ENCODE peak calls at places on chromosome 19, in four cellular contexts. P is heart right ventricle, R is AG04450, T is WERI-Rb-1. E is an unnamed sample.

GRCh38 chr19:41161903-41162302 is 31.1 kb upstream of the CYP2S1 start:
- DNase-seq in R (no peak), T (peak; percentile 13), P (no peak), E (no peak)

GRCh38 chr19:4619668-4620294 is 19.5 kb upstream of the TNFAIP8L1 start:
- DNase-seq in P (no peak), R (no peak), T (no peak), E (no peak)

GRCh38 chr19:6088677-6089063 is 21.6 kb downstream of the RFX2 start:
- DNase-seq in P (no peak), R (no peak), T (no peak), E (no peak)

GRCh38 chr19:54325631-54326030 is 12.7 kb upstream of the LILRA5 start:
- DNase-seq in P (no peak), R (no peak), T (no peak), E (no peak)

GRCh38 chr19:44738603-44739585 is 9.6 kb upstream of the BCL3 start:
- DNase-seq in P (no peak), T (no peak), R (no peak), E (no peak)

GRCh38 chr19:57190301-57190700 is 999 bp upstream of the ZNF264 start:
- DNase-seq in R (no peak), T (no peak), P (no peak), E (no peak)

GRCh38 chr19:49453757-49454248 is 778 bp downstream of the ALDH16A1 start:
- DNase-seq in P (no peak), T (no peak), R (no peak), E (no peak)

GRCh38 chr19:43625918-43626579 is 6.6 kb upstream of the ZNF428 start:
- DNase-seq in P (no peak), T (no peak), R (no peak), E (no peak)

GRCh38 chr19:6312018-6312417 is 21.4 kb downstream of the ACER1 start:
- DNase-seq in R (no peak), T (peak; percentile 57), P (no peak), E (no peak)

GRCh38 chr19:19860756-19861390 is 4.8 kb upstream of the ZNF253 start:
- DNase-seq in T (no peak), P (peak; percentile 15), R (no peak), E (no peak)

GRCh38 chr19:5040544-5041167 is 71.7 kb downstream of the KDM4B start:
- DNase-seq in P (no peak), T (no peak), R (no peak), E (no peak)

GRCh38 chr19:4456566-4456842 is 1.1 kb downstream of the UBXN6 start:
- DNase-seq in P (no peak), R (no peak), T (peak; percentile 96), E (no peak)

GRCh38 chr19:49861127-49861526 is 6.2 kb downstream of the PNKP start:
- DNase-seq in P (no peak), T (peak; percentile 34), R (no peak), E (no peak)

GRCh38 chr19:6417713-6418561 is 6.7 kb downstream of the KHSRP start:
- DNase-seq in T (peak; percentile 55), P (no peak), R (no peak), E (no peak)

GRCh38 chr19:43576479-43576878 is 878 bp downstream of the PINLYP start:
- DNase-seq in R (no peak), P (no peak), T (no peak), E (no peak)

GRCh38 chr19:12783226-12783848 is 7.9 kb upstream of the JUNB start:
- DNase-seq in T (no peak), R (no peak), P (no peak), E (no peak)

GRCh38 chr19:23310729-23311211 is 60.6 kb upstream of the ZNF724 start:
- DNase-seq in P (no peak), R (no peak), T (no peak), E (no peak)

GRCh38 chr19:15250635-15250993 is 18.4 kb upstream of the EPHX3 start:
- DNase-seq in R (no peak), P (no peak), T (no peak), E (no peak)

GRCh38 chr19:51784922-51785690 is 9.9 kb upstream of the FPR3 start:
- DNase-seq in P (peak; percentile 66), T (no peak), R (no peak), E (peak; percentile 82)

GRCh38 chr19:45515081-45515624 is 7.9 kb downstream of the VASP start:
- DNase-seq in P (peak; percentile 65), T (no peak), R (no peak), E (no peak)

GRCh38 chr19:6108721-6109633 is 1.3 kb downstream of the RFX2 start:
- DNase-seq in R (no peak), T (no peak), P (peak; percentile 85), E (peak; percentile 88)

GRCh38 chr19:14758816-14759215 is 19.5 kb downstream of the ADGRE2 start:
- DNase-seq in R (no peak), T (no peak), P (no peak), E (no peak)

GRCh38 chr19:16285769-16286564 is 38.7 kb upstream of the KLF2 start:
- DNase-seq in R (no peak), T (no peak), P (peak; percentile 39), E (no peak)

GRCh38 chr19:4811328-4812131 is 20.0 kb downstream of the TICAM1 start:
- DNase-seq in R (no peak), T (peak; percentile 89), P (peak; percentile 80), E (peak; percentile 88)

GRCh38 chr19:13839193-13839937 is 37.6 kb upstream of the NANOS3 start:
- DNase-seq in T (no peak), P (peak; percentile 94), R (no peak), E (peak; percentile 97)

GRCh38 chr19:18202759-18203407 is 959 bp downstream of the RAB3A start:
- DNase-seq in P (peak; percentile 24), R (no peak), T (peak; percentile 51), E (no peak)

GRCh38 chr19:6041071-6041470 is 63.1 kb upstream of the RANBP3 start:
- DNase-seq in R (no peak), P (no peak), T (no peak), E (peak; percentile 55)

GRCh38 chr19:50511069-50511822 is at the start of gene JOSD2:
- DNase-seq in T (peak; percentile 99), P (peak; percentile 98), R (peak; percentile 98), E (peak; percentile 99)

GRCh38 chr19:31140717-31141116 is 208.5 kb downstream of the TSHZ3 start:
- DNase-seq in P (no peak), T (no peak), R (no peak), E (no peak)

GRCh38 chr19:35717665-35718344 is at the start of gene KMT2B:
- DNase-seq in T (peak; percentile 97), R (no peak), P (no peak), E (peak; percentile 96)

GRCh38 chr19:42095814-42096230 is 19.9 kb downstream of the ZNF574 start:
- DNase-seq in R (no peak), P (no peak), T (no peak), E (no peak)

GRCh38 chr19:15722956-15723355 is 4.9 kb upstream of the OR10H2 start:
- DNase-seq in P (no peak), T (no peak), R (no peak), E (no peak)

DNA sequence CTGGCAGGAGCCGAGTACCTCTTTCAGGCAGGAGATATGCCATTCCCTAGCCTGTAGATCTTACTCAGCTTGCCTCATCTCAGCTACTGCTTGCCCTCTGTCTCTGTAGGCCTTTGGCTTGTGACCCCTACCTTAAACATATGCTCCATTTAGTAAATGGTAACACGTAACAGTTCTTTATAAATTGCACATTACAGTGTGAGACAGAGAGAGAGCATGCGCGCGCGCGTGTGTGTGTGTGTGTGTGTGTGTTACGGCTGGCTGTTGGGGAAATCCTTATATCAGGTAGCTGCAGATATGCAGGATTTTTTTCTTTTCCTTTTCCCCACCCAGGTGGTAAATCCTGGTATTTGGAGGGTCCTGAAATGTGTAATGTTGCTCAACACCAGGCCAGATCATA is 4.2 kb downstream of the SPINT2 start:
- DNase-seq in R (no peak), P (no peak), T (no peak), E (no peak)
- H3K4me3 ChIP-seq in R (no peak overlapping the region), P (no peak overlapping the region), T (no peak overlapping the region), E (no peak overlapping the region)

GRCh38 chr19:2026770-2027169 is 11.3 kb upstream of the BTBD2 start:
- DNase-seq in R (no peak), T (no peak), P (no peak), E (no peak)
- H3K27ac ChIP-seq in R (no peak overlapping the region), T (no peak overlapping the region), P (no peak overlapping the region), E (no peak overlapping the region)

GRCh38 chr19:7983995-7984837 is 21.2 kb downstream of the ELAVL1 start:
- DNase-seq in P (no peak), T (no peak), R (no peak), E (no peak)
- TF ChIP-seq CTCF in P (no peak), T (no peak), R (no peak), E (no peak)

DNA sequence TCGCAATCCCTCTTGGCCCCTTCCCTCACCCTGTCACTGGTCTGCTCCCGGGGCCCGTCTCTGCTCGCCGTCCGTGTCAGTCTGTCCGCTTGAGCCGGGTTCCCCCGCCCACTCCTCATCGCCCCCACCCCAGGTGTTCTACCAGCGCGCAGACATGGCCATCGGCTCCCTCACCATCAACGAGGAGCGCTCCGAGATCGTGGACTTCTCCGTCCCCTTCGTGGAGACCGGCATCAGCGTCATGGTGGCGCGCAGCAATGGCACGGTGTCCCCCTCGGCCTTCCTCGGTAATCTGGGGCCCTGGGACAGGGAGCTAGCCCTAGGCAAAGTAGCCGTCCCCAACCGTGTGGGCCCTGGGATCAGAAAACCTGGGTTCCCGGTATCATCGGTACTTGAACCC is 22.4 kb downstream of the GRIN2D start:
- DNase-seq in T (no peak), P (no peak), R (no peak), E (no peak)
- H3K4me3 ChIP-seq in T (no peak overlapping the region), P (no peak overlapping the region), R (no peak overlapping the region), E (peak overlapping the region; percentile 47)

GRCh38 chr19:55643733-55644116 is 276 bp downstream of the ZNF581 start:
- DNase-seq in R (no peak), T (no peak), P (no peak), E (no peak)

GRCh38 chr19:55640577-55641375 is at the start of gene ZNF580:
- DNase-seq in R (no peak), T (peak; percentile 68), P (peak; percentile 58), E (peak; percentile 79)

GRCh38 chr19:55643003-55643732 is at the start of gene ZNF581:
- DNase-seq in P (peak; percentile 73), R (peak; percentile 56), T (peak; percentile 69), E (peak; percentile 84)

GRCh38 chr19:55641376-55642152 is 762 bp downstream of the ZNF580 start:
- DNase-seq in R (no peak), P (no peak), T (no peak), E (peak; percentile 72)

DNA sequence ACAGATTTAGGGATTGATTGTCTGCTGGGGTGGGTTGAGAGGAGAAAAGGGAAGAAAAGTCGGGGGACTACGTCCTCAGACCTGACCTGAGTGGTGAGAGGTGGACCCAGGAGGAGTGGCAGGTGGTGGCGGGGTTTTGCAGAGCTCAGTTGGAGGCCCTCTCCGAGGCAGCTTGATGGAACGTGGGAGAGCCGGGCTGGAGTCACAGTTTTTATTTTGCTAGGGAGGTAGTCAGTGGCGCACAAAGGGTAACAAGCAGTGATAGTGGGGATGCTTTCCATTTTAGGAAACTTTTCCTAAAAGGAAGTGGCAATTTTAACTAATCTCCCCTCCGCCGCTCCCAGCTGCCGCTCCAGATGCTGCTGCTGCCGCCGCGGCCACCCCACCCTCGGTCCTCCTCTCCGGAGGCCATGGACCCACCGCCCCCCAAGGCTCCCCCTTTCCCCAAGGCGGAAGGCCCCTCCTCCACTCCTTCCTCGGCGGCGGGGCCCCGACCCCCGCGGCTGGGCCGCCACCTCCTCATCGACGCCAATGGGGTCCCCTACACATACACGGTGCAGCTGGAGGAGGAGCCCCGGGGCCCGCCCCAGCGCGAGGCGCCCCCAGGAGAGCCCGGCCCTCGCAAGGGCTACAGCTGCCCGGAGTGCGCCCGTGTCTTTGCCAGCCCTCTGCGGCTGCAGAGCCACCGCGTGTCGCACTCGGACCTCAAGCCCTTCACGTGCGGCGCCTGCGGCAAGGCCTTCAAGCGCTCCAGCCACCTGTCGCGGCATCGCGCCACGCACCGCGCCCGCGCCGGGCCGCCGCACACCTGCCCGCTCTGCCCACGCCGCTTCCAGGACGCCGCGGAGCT is 1.1 kb upstream of the ZNF581 start:
- DNase-seq in R (no peak), P (peak; percentile 14), T (no peak), E (no peak)
- H3K27ac ChIP-seq in R (peak overlapping the region; percentile 73), P (peak overlapping the region; percentile 95), T (no peak overlapping the region), E (peak overlapping the region; percentile 85)

E was measured in coronary artery.